ENCODE peak calls at places on chromosomes 12 and 14, in ten cellular contexts. K is sigmoid colon, U is uterus, R is transverse colon, W is heart left ventricle, Y is A549, V is body of pancreas, J is gastrocnemius medialis, S is esophagus squamous epithelium, G is breast epithelium. M is an unnamed sample. For H3K9me3, the result is how much of the 10 kb centered on the place peaks cover.

GRCh38 chr14:45091696-45092095 is 7.8 kb downstream of the PRPF39 start:
- DNase-seq in Y (no peak), V (no peak), J (no peak), R (no peak), G (no peak), W (no peak), K (no peak), S (no peak), U (no peak), M (no peak)

GRCh38 chr12:54133663-54134375 is 55.0 kb downstream of the SMUG1 start:
- DNase-seq in W (no peak), J (no peak), S (no peak), G (no peak), K (no peak), V (no peak), U (no peak), R (no peak), Y (no peak), M (no peak)

GRCh38 chr14:68794856-68795601 is 2.2 kb upstream of the ZFP36L1 start:
- DNase-seq in K (peak), U (peak), Y (no peak), V (peak), S (no peak), G (no peak), W (peak), R (peak), J (peak), M (no peak)

GRCh38 chr14:97580923-97581495 is 783.8 kb downstream of the VRK1 start:
- DNase-seq in Y (no peak), G (no peak), V (no peak), S (no peak), W (no peak), J (no peak), R (no peak), K (no peak), U (no peak), M (no peak)

GRCh38 chr12:56158926-56159461 is 835 bp downstream of the MYL6 start:
- DNase-seq in G (peak), V (peak), Y (peak), S (peak), W (peak), K (peak), R (peak), J (peak), U (peak), M (peak)

GRCh38 chr14:104288272-104288671 is 149.9 kb downstream of the KIF26A start:
- DNase-seq in K (peak), G (peak), U (no peak), R (peak), J (no peak), W (peak), V (peak), Y (no peak), S (no peak), M (no peak)

GRCh38 chr14:63523735-63524408 is 19.3 kb downstream of the PPP2R5E start:
- DNase-seq in R (no peak), Y (no peak), V (no peak), G (no peak), U (no peak), J (no peak), K (no peak), S (no peak), W (no peak), M (no peak)

GRCh38 chr12:6116481-6117021 is 7.9 kb downstream of the VWF start:
- DNase-seq in V (peak), G (no peak), Y (no peak), U (peak), W (peak), S (no peak), R (no peak), K (no peak), J (no peak), M (no peak)

GRCh38 chr14:36271939-36272907 is 48.2 kb downstream of the MBIP start:
- DNase-seq in K (no peak), W (no peak), V (no peak), Y (no peak), S (no peak), G (no peak), J (no peak), R (peak), U (no peak), M (no peak)

GRCh38 chr12:88300931-88301330 is 158.8 kb downstream of the TMTC3 start:
- DNase-seq in J (no peak), S (no peak), K (no peak), V (no peak), G (no peak), W (no peak), Y (no peak), U (no peak), R (no peak), M (no peak)

GRCh38 chr14:69013943-69014782 is 35.1 kb upstream of the ACTN1 start:
- DNase-seq in V (peak), S (no peak), K (no peak), U (no peak), R (peak), J (peak), Y (no peak), W (peak), G (peak), M (no peak)

GRCh38 chr14:88503754-88504406 is 50.9 kb downstream of the PTPN21 start:
- DNase-seq in J (no peak), Y (no peak), K (no peak), S (no peak), U (no peak), G (no peak), V (no peak), W (no peak), R (no peak), M (no peak)

GRCh38 chr14:55123101-55123500 is 6.0 kb upstream of the LGALS3 start:
- DNase-seq in U (peak), S (no peak), V (no peak), K (no peak), R (no peak), G (no peak), J (no peak), Y (no peak), W (no peak), M (no peak)

GRCh38 chr12:19190292-19191031 is 60.9 kb downstream of the PLEKHA5 start:
- DNase-seq in U (no peak), S (no peak), Y (no peak), J (no peak), R (no peak), G (no peak), V (no peak), W (no peak), K (no peak), M (no peak)

GRCh38 chr14:77375973-77376372 is 921 bp downstream of the TMED8 start:
- DNase-seq in Y (no peak), W (no peak), J (no peak), G (no peak), R (no peak), U (no peak), K (no peak), S (no peak), V (no peak), M (no peak)

GRCh38 chr14:75042040-75042439 is 9.2 kb downstream of the MLH3 start:
- DNase-seq in G (no peak), W (no peak), U (no peak), K (no peak), J (no peak), S (no peak), Y (no peak), R (no peak), V (peak), M (no peak)

GRCh38 chr14:69910871-69911270 is 31.7 kb downstream of the SMOC1 start:
- DNase-seq in G (no peak), J (no peak), W (no peak), V (no peak), K (no peak), U (no peak), S (no peak), Y (no peak), R (no peak), M (no peak)

GRCh38 chr12:69331846-69332684 is 16.1 kb upstream of the LYZ start:
- DNase-seq in K (no peak), U (no peak), J (no peak), G (no peak), W (no peak), Y (no peak), R (no peak), V (no peak), S (no peak), M (no peak)

GRCh38 chr14:79627058-79627457 is 584.2 kb downstream of the DIO2 start:
- DNase-seq in R (no peak), V (no peak), G (no peak), J (no peak), S (no peak), Y (no peak), K (no peak), W (no peak), U (no peak), M (no peak)
- H3K9me3 ChIP-seq in R (under half), V (under half), G (under half), J (under half), S (under half), Y (under half), K (under half), W (under half), U (under half), M (under half)

GRCh38 chr12:32025906-32026305 is 66.7 kb downstream of the RESF1 start:
- DNase-seq in W (no peak), R (peak), V (no peak), K (no peak), U (no peak), S (no peak), Y (no peak), J (no peak), G (no peak), M (no peak)

GRCh38 chr12:32030151-32030550 is 70.9 kb downstream of the RESF1 start:
- DNase-seq in W (no peak), K (no peak), J (no peak), G (no peak), R (no peak), S (no peak), Y (no peak), V (no peak), U (no peak), M (no peak)

GRCh38 chr12:32024884-32025599 is 65.8 kb downstream of the RESF1 start:
- DNase-seq in Y (no peak), J (no peak), V (no peak), G (no peak), S (no peak), R (no peak), W (no peak), U (no peak), K (no peak), M (no peak)

GRCh38 chr12:32030676-32031075 is 71.5 kb downstream of the RESF1 start:
- DNase-seq in V (no peak), S (no peak), W (no peak), Y (no peak), U (no peak), R (no peak), K (no peak), G (no peak), J (no peak), M (no peak)

DNA sequence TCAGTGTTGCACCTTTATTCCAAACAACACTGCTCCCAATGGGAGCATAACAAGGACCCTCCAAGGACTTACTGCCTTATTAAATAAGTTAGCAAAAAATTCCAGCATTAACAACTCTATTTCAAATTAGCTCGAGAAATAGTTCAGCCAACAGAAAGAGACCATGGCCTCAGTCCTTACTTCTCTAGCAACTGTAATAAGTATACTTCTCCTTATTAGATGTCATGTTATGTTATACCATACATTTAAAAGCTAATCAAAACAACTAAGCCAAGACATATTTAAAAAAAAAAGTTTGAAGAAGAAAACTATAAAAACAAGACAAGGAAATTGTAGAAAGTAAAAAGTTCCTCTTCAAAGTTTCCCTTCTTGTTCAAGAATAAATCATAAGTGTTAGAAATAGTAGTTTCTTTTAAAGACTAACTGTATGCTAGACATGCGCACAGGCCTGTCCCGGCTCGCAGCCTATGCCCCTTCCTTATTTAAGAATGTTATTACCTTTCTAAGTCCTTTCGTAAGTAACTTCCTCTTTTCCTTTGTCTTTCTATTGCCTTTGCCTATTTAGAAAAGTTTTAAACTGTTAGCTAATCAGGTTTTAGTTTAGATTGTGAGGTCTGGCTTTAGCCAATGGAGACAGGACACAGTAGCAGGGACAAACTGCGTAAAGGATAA is 68.6 kb downstream of the RESF1 start:
- DNase-seq in G (no peak), W (no peak), K (no peak), J (no peak), V (no peak), Y (no peak), S (no peak), U (no peak), R (no peak), M (no peak)
- TF ChIP-seq POLR2A in G (no peak), W (no peak), K (no peak), J (no peak), V (no peak), Y (no peak), S (no peak), U (no peak), R (no peak), M (no peak)

GRCh38 chr14:23704890-23705289 is 68.7 kb downstream of the DHRS2 start:
- DNase-seq in U (no peak), G (no peak), V (no peak), W (no peak), S (no peak), Y (no peak), K (no peak), J (no peak), R (no peak), M (no peak)

GRCh38 chr14:23703027-23703426 is 66.9 kb downstream of the DHRS2 start:
- DNase-seq in W (no peak), R (no peak), U (no peak), J (no peak), Y (no peak), S (no peak), G (no peak), K (no peak), V (no peak), M (no peak)

GRCh38 chr14:23709923-23710322 is 73.8 kb downstream of the DHRS2 start:
- DNase-seq in S (no peak), W (no peak), R (no peak), V (no peak), J (no peak), K (no peak), U (no peak), Y (no peak), G (no peak), M (no peak)

GRCh38 chr14:23708343-23708742 is 72.2 kb downstream of the DHRS2 start:
- DNase-seq in Y (no peak), J (no peak), U (no peak), K (no peak), G (no peak), V (no peak), W (no peak), R (no peak), S (no peak), M (no peak)

GRCh38 chr14:23707415-23707814 is 71.3 kb downstream of the DHRS2 start:
- DNase-seq in K (no peak), J (no peak), S (no peak), G (no peak), V (no peak), W (no peak), Y (no peak), R (no peak), U (no peak), M (no peak)
- H3K9me3 ChIP-seq in K (under half), J (under half), S (under half), G (under half), V (under half), W (under half), Y (under half), R (under half), U (under half), M (under half)

GRCh38 chr12:8816448-8816847 is 6.0 kb upstream of the A2ML1 start:
- DNase-seq in S (no peak), Y (no peak), V (no peak), K (no peak), U (no peak), G (no peak), R (no peak), W (no peak), J (no peak), M (no peak)
- TF ChIP-seq POLR2A in S (no peak), Y (no peak), V (no peak), K (no peak), U (no peak), G (no peak), R (no peak), W (no peak), J (no peak), M (no peak)

GRCh38 chr12:108922918-108923317 is 43.0 kb downstream of the DAO start:
- DNase-seq in V (no peak), Y (no peak), J (no peak), G (no peak), W (no peak), R (no peak), K (no peak), U (no peak), S (no peak), M (no peak)

GRCh38 chr12:108933950-108934349 is 54.1 kb downstream of the DAO start:
- DNase-seq in G (no peak), K (no peak), U (peak), W (no peak), J (no peak), R (no peak), S (no peak), V (no peak), Y (no peak), M (no peak)

GRCh38 chr12:108930155-108930554 is 50.3 kb downstream of the DAO start:
- DNase-seq in S (no peak), R (no peak), G (no peak), V (no peak), K (no peak), W (no peak), Y (no peak), U (no peak), J (no peak), M (no peak)

GRCh38 chr12:108930756-108931155 is 50.9 kb downstream of the DAO start:
- DNase-seq in G (no peak), W (no peak), U (no peak), J (no peak), K (no peak), V (no peak), Y (no peak), R (no peak), S (no peak), M (no peak)

DNA sequence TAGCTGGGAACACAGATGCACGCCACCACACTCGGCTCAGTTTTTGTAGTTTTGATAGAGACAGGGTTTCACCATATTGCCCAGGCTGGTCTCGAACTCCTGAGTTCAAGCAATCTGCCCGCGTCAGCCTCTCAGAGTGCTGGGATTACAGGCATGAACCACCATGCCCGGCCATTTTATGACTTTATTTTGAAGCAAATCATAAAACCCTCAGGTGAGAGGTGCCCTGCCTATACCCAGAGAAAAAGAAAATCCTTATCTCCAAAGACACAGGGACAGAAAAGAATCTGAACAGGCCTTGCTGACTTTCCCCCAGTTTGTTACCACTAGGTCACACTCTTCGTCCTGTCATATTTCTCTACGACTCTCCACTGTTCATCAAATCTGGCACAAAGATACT is 48.8 kb downstream of the DAO start:
- DNase-seq in V (no peak), Y (no peak), W (no peak), K (no peak), R (no peak), S (no peak), J (no peak), U (no peak), G (no peak), M (no peak)
- H3K9me3 ChIP-seq in V (under half), Y (under half), W (under half), K (under half), R (under half), S (under half), J (under half), U (under half), G (under half), M (under half)

GRCh38 chr12:111100554-111100953 is 180.2 kb upstream of the MYL2 start:
- DNase-seq in W (no peak), Y (no peak), V (no peak), R (no peak), S (no peak), G (no peak), K (no peak), U (no peak), J (no peak), M (no peak)

GRCh38 chr12:111101003-111101402 is 180.6 kb upstream of the MYL2 start:
- DNase-seq in Y (no peak), V (no peak), G (no peak), K (no peak), J (no peak), U (no peak), R (no peak), W (no peak), S (no peak), M (no peak)

GRCh38 chr12:111100003-111100402 is 179.6 kb upstream of the MYL2 start:
- DNase-seq in G (no peak), W (no peak), V (no peak), K (no peak), J (no peak), S (no peak), U (no peak), Y (no peak), R (no peak), M (no peak)

GRCh38 chr12:111102062-111102735 is 181.8 kb upstream of the MYL2 start:
- DNase-seq in V (peak), Y (no peak), U (no peak), K (no peak), S (no peak), R (no peak), W (no peak), G (peak), J (peak), M (no peak)

GRCh38 chr12:111099186-111099585 is 178.8 kb upstream of the MYL2 start:
- DNase-seq in S (no peak), Y (no peak), W (no peak), J (no peak), V (no peak), R (no peak), G (no peak), K (no peak), U (no peak), M (no peak)
- TF ChIP-seq POLR2A in S (no peak), Y (no peak), W (no peak), J (no peak), V (no peak), R (no peak), G (no peak), K (no peak), U (no peak), M (no peak)

GRCh38 chr12:34352098-34352497 is 329.8 kb downstream of the ALG10 start:
- DNase-seq in R (no peak), W (no peak), V (no peak), G (no peak), J (no peak), S (no peak), K (no peak), U (no peak), Y (no peak), M (no peak)
- H3K9me3 ChIP-seq in R (under half), W (under half), V (under half), G (half or more), J (under half), S (half or more), K (under half), U (under half), Y (under half), M (under half)

GRCh38 chr14:61502459-61503093 is 181.2 kb downstream of the PRKCH start:
- DNase-seq in Y (no peak), S (no peak), R (no peak), V (no peak), U (no peak), W (no peak), G (no peak), J (no peak), K (no peak), M (no peak)

GRCh38 chr14:61500046-61500445 is 178.7 kb downstream of the PRKCH start:
- DNase-seq in K (no peak), V (no peak), R (no peak), U (no peak), S (no peak), G (no peak), W (no peak), Y (no peak), J (no peak), M (no peak)

GRCh38 chr14:61503167-61503801 is 181.9 kb downstream of the PRKCH start:
- DNase-seq in K (no peak), W (no peak), G (no peak), J (no peak), Y (no peak), R (no peak), S (no peak), U (no peak), V (no peak), M (no peak)

GRCh38 chr14:61504841-61505340 is 183.5 kb downstream of the PRKCH start:
- DNase-seq in J (no peak), W (no peak), U (no peak), K (no peak), S (no peak), Y (no peak), R (no peak), V (no peak), G (no peak), M (no peak)

DNA sequence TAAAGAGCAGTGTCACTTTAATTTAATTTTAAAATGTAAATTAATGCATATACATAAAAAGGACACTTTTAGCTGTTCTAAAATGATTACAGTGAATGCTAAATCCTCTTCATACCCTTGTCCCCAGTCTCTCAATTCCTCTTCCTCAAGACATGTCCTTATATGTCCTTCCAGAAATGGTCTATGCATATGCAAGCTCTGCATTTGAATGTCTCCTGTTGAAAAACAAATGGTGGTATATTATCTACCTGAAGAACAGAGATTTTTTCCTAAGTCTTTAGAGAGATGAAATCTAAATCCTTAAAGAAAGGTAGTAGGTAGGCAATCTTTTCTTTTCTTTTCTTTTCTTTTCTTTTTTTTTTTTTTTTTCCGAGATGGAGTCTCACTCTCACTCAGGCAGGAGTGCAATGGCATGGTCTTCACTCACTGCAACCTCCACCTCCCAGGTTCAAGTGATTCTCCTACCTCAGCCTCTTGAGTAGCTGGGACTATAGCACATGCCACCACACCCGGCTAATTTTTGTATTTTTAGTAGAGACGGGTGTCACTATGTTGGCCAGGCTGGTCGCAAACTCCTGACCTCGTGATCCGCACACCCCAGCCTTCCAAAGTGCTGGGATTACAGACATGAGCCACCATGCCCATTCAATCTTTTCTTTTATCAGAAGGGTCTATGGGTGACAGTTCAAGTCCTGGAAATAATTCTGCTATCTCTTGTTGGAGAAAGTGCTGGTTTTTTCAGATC is 180.5 kb downstream of the PRKCH start:
- DNase-seq in Y (no peak), R (no peak), K (no peak), G (no peak), U (no peak), W (no peak), V (no peak), J (no peak), S (no peak), M (no peak)
- TF ChIP-seq POLR2A in Y (no peak), R (no peak), K (no peak), G (no peak), U (no peak), W (no peak), V (no peak), J (no peak), S (no peak), M (no peak)